ENCODE peak calls at places on chromosomes 13 and 19, in seven cellular contexts. One of them, this sample, is unnamed.

GRCh38 chr19:44808463-44809371 is at the start of gene BCAM:
- DNase-seq in AG04450: no peak
- DNase-seq in RWPE1: peak
- DNase-seq in WTC11: peak
- DNase-seq in erythroblast: peak
- DNase-seq in stimulated activated CD4-positive, alpha-beta T cell treated with anti-CD3 and anti-CD28 coated beads, Interleukin-15, amount 100 ng/mL, for 24 hours: no peak
- DNase-seq in NCI-H1105 treated with DMSO at 0.1 percent for 48 hours: peak
- DNase-seq in this sample: peak

GRCh38 chr19:34495416-34495815 is 13.9 kb downstream of the WTIP start:
- DNase-seq in AG04450: no peak
- DNase-seq in RWPE1: no peak
- DNase-seq in WTC11: no peak
- DNase-seq in erythroblast: no peak
- DNase-seq in stimulated activated CD4-positive, alpha-beta T cell treated with anti-CD3 and anti-CD28 coated beads, Interleukin-15, amount 100 ng/mL, for 24 hours: no peak
- DNase-seq in NCI-H1105 treated with DMSO at 0.1 percent for 48 hours: no peak
- DNase-seq in this sample: no peak

GRCh38 chr19:40219721-40220276 is 1.6 kb upstream of the TTC9B start:
- DNase-seq in AG04450: no peak
- DNase-seq in RWPE1: peak
- DNase-seq in WTC11: no peak
- DNase-seq in erythroblast: peak
- DNase-seq in stimulated activated CD4-positive, alpha-beta T cell treated with anti-CD3 and anti-CD28 coated beads, Interleukin-15, amount 100 ng/mL, for 24 hours: no peak
- DNase-seq in NCI-H1105 treated with DMSO at 0.1 percent for 48 hours: peak
- DNase-seq in this sample: peak

GRCh38 chr13:86269511-86269910 is 470.3 kb upstream of the SLITRK6 start:
- DNase-seq in AG04450: no peak
- DNase-seq in RWPE1: no peak
- DNase-seq in WTC11: no peak
- DNase-seq in erythroblast: no peak
- DNase-seq in stimulated activated CD4-positive, alpha-beta T cell treated with anti-CD3 and anti-CD28 coated beads, Interleukin-15, amount 100 ng/mL, for 24 hours: no peak
- DNase-seq in NCI-H1105 treated with DMSO at 0.1 percent for 48 hours: no peak
- DNase-seq in this sample: no peak

GRCh38 chr13:41608779-41609178 is 151.4 kb downstream of the RGCC start:
- DNase-seq in AG04450: no peak
- DNase-seq in RWPE1: no peak
- DNase-seq in WTC11: no peak
- DNase-seq in erythroblast: no peak
- DNase-seq in stimulated activated CD4-positive, alpha-beta T cell treated with anti-CD3 and anti-CD28 coated beads, Interleukin-15, amount 100 ng/mL, for 24 hours: no peak
- DNase-seq in NCI-H1105 treated with DMSO at 0.1 percent for 48 hours: no peak
- DNase-seq in this sample: no peak

GRCh38 chr19:10404888-10405808 is 1.8 kb upstream of the CDC37 start:
- DNase-seq in AG04450: no peak
- DNase-seq in RWPE1: no peak
- DNase-seq in WTC11: no peak
- DNase-seq in erythroblast: no peak
- DNase-seq in stimulated activated CD4-positive, alpha-beta T cell treated with anti-CD3 and anti-CD28 coated beads, Interleukin-15, amount 100 ng/mL, for 24 hours: peak
- DNase-seq in NCI-H1105 treated with DMSO at 0.1 percent for 48 hours: no peak
- DNase-seq in this sample: peak

GRCh38 chr19:40687525-40688016 is 2.9 kb downstream of the NUMBL start:
- DNase-seq in AG04450: no peak
- DNase-seq in RWPE1: no peak
- DNase-seq in WTC11: no peak
- DNase-seq in erythroblast: peak
- DNase-seq in stimulated activated CD4-positive, alpha-beta T cell treated with anti-CD3 and anti-CD28 coated beads, Interleukin-15, amount 100 ng/mL, for 24 hours: no peak
- DNase-seq in NCI-H1105 treated with DMSO at 0.1 percent for 48 hours: no peak
- DNase-seq in this sample: no peak

GRCh38 chr13:98525452-98525851 is 51.5 kb downstream of the STK24 start:
- DNase-seq in AG04450: no peak
- DNase-seq in RWPE1: no peak
- DNase-seq in WTC11: no peak
- DNase-seq in erythroblast: no peak
- DNase-seq in stimulated activated CD4-positive, alpha-beta T cell treated with anti-CD3 and anti-CD28 coated beads, Interleukin-15, amount 100 ng/mL, for 24 hours: no peak
- DNase-seq in NCI-H1105 treated with DMSO at 0.1 percent for 48 hours: no peak
- DNase-seq in this sample: no peak

GRCh38 chr13:40402931-40403412 is 263.5 kb downstream of the FOXO1 start:
- DNase-seq in AG04450: no peak
- DNase-seq in RWPE1: peak
- DNase-seq in WTC11: no peak
- DNase-seq in erythroblast: no peak
- DNase-seq in stimulated activated CD4-positive, alpha-beta T cell treated with anti-CD3 and anti-CD28 coated beads, Interleukin-15, amount 100 ng/mL, for 24 hours: no peak
- DNase-seq in NCI-H1105 treated with DMSO at 0.1 percent for 48 hours: no peak
- DNase-seq in this sample: no peak